ENCODE peak calls at places on chromosomes 13 and 19, in nine cellular contexts. H, Y, U, K, B, A, S, M and Q are unnamed samples.

GRCh38 chr13:112740502-112741131 is 50.8 kb downstream of the ATP11A start:
- DNase-seq in H (peak), Y (peak), U (peak), K (no peak), B (peak), A (no peak), S (peak), M (peak), Q (peak)

GRCh38 chr13:77476456-77476855 is 59.0 kb upstream of the SCEL start:
- DNase-seq in H (no peak), Y (no peak), U (no peak), K (no peak), B (no peak), A (no peak), S (no peak), M (no peak), Q (no peak)

GRCh38 chr19:33404506-33404905 is 31.0 kb downstream of the CEBPG start:
- DNase-seq in H (peak), Y (peak), U (no peak), K (no peak), B (no peak), A (no peak), S (no peak), M (no peak), Q (no peak)

GRCh38 chr13:38483623-38484022 is 134.0 kb downstream of the UFM1 start:
- DNase-seq in H (no peak), Y (no peak), U (no peak), K (no peak), B (no peak), A (no peak), S (no peak), M (no peak), Q (no peak)

GRCh38 chr19:57559404-57560025 is at the start of gene ZNF550:
- DNase-seq in H (peak), Y (peak), U (peak), K (peak), B (peak), A (peak), S (peak), M (peak), Q (peak)

GRCh38 chr19:12092065-12092867 is 27.7 kb downstream of the ZNF844 start:
- DNase-seq in H (peak), Y (peak), U (peak), K (peak), B (peak), A (no peak), S (peak), M (peak), Q (peak)

GRCh38 chr19:14168993-14169392 is 32.6 kb upstream of the ASF1B start:
- DNase-seq in H (no peak), Y (no peak), U (no peak), K (no peak), B (no peak), A (no peak), S (no peak), M (no peak), Q (no peak)

GRCh38 chr13:83024955-83025594 is 857.2 kb downstream of the SLITRK1 start:
- DNase-seq in H (no peak), Y (no peak), U (no peak), K (no peak), B (no peak), A (no peak), S (no peak), M (no peak), Q (no peak)

GRCh38 chr19:30936276-30936675 is 413.0 kb downstream of the TSHZ3 start:
- DNase-seq in H (no peak), Y (no peak), U (no peak), K (no peak), B (no peak), A (no peak), S (no peak), M (no peak), Q (no peak)

GRCh38 chr13:70747305-70747704 is 639.1 kb upstream of the KLHL1 start:
- DNase-seq in H (no peak), Y (no peak), U (no peak), K (no peak), B (no peak), A (no peak), S (no peak), M (no peak), Q (no peak)

GRCh38 chr13:29935309-29935981 is 85.0 kb upstream of the UBL3 start:
- DNase-seq in H (no peak), Y (no peak), U (no peak), K (no peak), B (no peak), A (no peak), S (no peak), M (no peak), Q (no peak)

GRCh38 chr19:41225238-41226052 is 6.4 kb downstream of the AXL start:
- DNase-seq in H (peak), Y (no peak), U (no peak), K (peak), B (no peak), A (peak), S (peak), M (peak), Q (peak)

GRCh38 chr13:87131611-87132010 is 539.6 kb upstream of the SLITRK5 start:
- DNase-seq in H (no peak), Y (no peak), U (no peak), K (no peak), B (no peak), A (no peak), S (no peak), M (no peak), Q (no peak)

GRCh38 chr13:91520952-91521351 is 122.5 kb downstream of the GPC5 start:
- DNase-seq in H (no peak), Y (no peak), U (no peak), K (no peak), B (no peak), A (no peak), S (no peak), M (no peak), Q (no peak)

GRCh38 chr13:75870397-75870801 is 234.3 kb downstream of the LMO7 start:
- DNase-seq in H (no peak), Y (no peak), U (no peak), K (no peak), B (no peak), A (peak), S (no peak), M (no peak), Q (peak)

GRCh38 chr19:45320997-45321775 is 1.5 kb downstream of the CKM start:
- DNase-seq in H (no peak), Y (no peak), U (no peak), K (no peak), B (no peak), A (no peak), S (no peak), M (no peak), Q (no peak)

GRCh38 chr19:8593931-8594330 is 16.6 kb downstream of the ADAMTS10 start:
- DNase-seq in H (no peak), Y (no peak), U (no peak), K (no peak), B (no peak), A (peak), S (no peak), M (no peak), Q (no peak)

GRCh38 chr13:76879876-76880270 is 6.3 kb downstream of the KCTD12 start:
- DNase-seq in H (no peak), Y (no peak), U (no peak), K (no peak), B (no peak), A (no peak), S (no peak), M (no peak), Q (no peak)

GRCh38 chr19:33758541-33759013 is 38.1 kb upstream of the KCTD15 start:
- DNase-seq in H (no peak), Y (no peak), U (no peak), K (no peak), B (no peak), A (peak), S (no peak), M (no peak), Q (no peak)

GRCh38 chr13:51769455-51770127 is 34.4 kb downstream of the DHRS12 start:
- DNase-seq in H (peak), Y (no peak), U (peak), K (no peak), B (no peak), A (no peak), S (peak), M (no peak), Q (no peak)

GRCh38 chr13:45333973-45334922 is 6.7 kb downstream of the TPT1 start:
- DNase-seq in H (no peak), Y (no peak), U (no peak), K (no peak), B (no peak), A (no peak), S (no peak), M (no peak), Q (no peak)

GRCh38 chr19:3483226-3483628 is at the start of gene SMIM44:
- DNase-seq in H (no peak), Y (no peak), U (no peak), K (no peak), B (no peak), A (no peak), S (no peak), M (no peak), Q (no peak)

GRCh38 chr13:113413898-113414282 is 39.4 kb downstream of the ADPRHL1 start:
- DNase-seq in H (no peak), Y (peak), U (no peak), K (no peak), B (peak), A (no peak), S (no peak), M (no peak), Q (no peak)

GRCh38 chr13:68190826-68191225 is 960.7 kb upstream of the PCDH9 start:
- DNase-seq in H (no peak), Y (no peak), U (no peak), K (peak), B (no peak), A (peak), S (no peak), M (no peak), Q (no peak)

GRCh38 chr13:36549126-36549702 is 116.9 kb downstream of the CCNA1 start:
- DNase-seq in H (no peak), Y (no peak), U (no peak), K (no peak), B (no peak), A (no peak), S (no peak), M (no peak), Q (no peak)

GRCh38 chr13:114067381-114067885 is 65.0 kb downstream of the RASA3 start:
- DNase-seq in H (no peak), Y (peak), U (no peak), K (no peak), B (peak), A (no peak), S (no peak), M (no peak), Q (no peak)

GRCh38 chr13:74907788-74908187 is 574.2 kb downstream of the TBC1D4 start:
- DNase-seq in H (no peak), Y (no peak), U (no peak), K (no peak), B (no peak), A (no peak), S (no peak), M (no peak), Q (no peak)

GRCh38 chr19:5023128-5023571 is 54.2 kb downstream of the KDM4B start:
- DNase-seq in H (no peak), Y (no peak), U (peak), K (no peak), B (no peak), A (no peak), S (no peak), M (peak), Q (no peak)

GRCh38 chr13:71408416-71408815 is 458.6 kb downstream of the DACH1 start:
- DNase-seq in H (no peak), Y (no peak), U (no peak), K (no peak), B (no peak), A (no peak), S (no peak), M (no peak), Q (no peak)

GRCh38 chr13:109165417-109165904 is 536.0 kb downstream of the MYO16 start:
- DNase-seq in H (no peak), Y (no peak), U (no peak), K (no peak), B (no peak), A (no peak), S (no peak), M (no peak), Q (no peak)

GRCh38 chr19:28887920-28888618 is 324.9 kb downstream of the UQCRFS1 start:
- DNase-seq in H (no peak), Y (peak), U (no peak), K (no peak), B (no peak), A (no peak), S (no peak), M (no peak), Q (no peak)

GRCh38 chr19:24159707-24160106 is 72.7 kb downstream of the ZNF254 start:
- DNase-seq in H (no peak), Y (no peak), U (no peak), K (no peak), B (no peak), A (peak), S (no peak), M (no peak), Q (peak)

GRCh38 chr19:8663920-8664670 is 33.7 kb downstream of the NFILZ start:
- DNase-seq in H (no peak), Y (no peak), U (no peak), K (no peak), B (no peak), A (no peak), S (no peak), M (no peak), Q (peak)

GRCh38 chr19:49860716-49861100 is 6.7 kb downstream of the PNKP start:
- DNase-seq in H (no peak), Y (no peak), U (no peak), K (no peak), B (peak), A (no peak), S (peak), M (no peak), Q (no peak)

GRCh38 chr19:49861541-49862410 is 5.6 kb downstream of the PNKP start:
- DNase-seq in H (no peak), Y (no peak), U (peak), K (no peak), B (peak), A (no peak), S (peak), M (peak), Q (no peak)

GRCh38 chr19:49858591-49858985 is 7.6 kb downstream of the PTOV1 start:
- DNase-seq in H (no peak), Y (no peak), U (no peak), K (no peak), B (peak), A (no peak), S (peak), M (peak), Q (no peak)

GRCh38 chr19:49861127-49861526 is 6.2 kb downstream of the PNKP start:
- DNase-seq in H (no peak), Y (no peak), U (peak), K (no peak), B (peak), A (peak), S (peak), M (peak), Q (no peak)

DNA sequence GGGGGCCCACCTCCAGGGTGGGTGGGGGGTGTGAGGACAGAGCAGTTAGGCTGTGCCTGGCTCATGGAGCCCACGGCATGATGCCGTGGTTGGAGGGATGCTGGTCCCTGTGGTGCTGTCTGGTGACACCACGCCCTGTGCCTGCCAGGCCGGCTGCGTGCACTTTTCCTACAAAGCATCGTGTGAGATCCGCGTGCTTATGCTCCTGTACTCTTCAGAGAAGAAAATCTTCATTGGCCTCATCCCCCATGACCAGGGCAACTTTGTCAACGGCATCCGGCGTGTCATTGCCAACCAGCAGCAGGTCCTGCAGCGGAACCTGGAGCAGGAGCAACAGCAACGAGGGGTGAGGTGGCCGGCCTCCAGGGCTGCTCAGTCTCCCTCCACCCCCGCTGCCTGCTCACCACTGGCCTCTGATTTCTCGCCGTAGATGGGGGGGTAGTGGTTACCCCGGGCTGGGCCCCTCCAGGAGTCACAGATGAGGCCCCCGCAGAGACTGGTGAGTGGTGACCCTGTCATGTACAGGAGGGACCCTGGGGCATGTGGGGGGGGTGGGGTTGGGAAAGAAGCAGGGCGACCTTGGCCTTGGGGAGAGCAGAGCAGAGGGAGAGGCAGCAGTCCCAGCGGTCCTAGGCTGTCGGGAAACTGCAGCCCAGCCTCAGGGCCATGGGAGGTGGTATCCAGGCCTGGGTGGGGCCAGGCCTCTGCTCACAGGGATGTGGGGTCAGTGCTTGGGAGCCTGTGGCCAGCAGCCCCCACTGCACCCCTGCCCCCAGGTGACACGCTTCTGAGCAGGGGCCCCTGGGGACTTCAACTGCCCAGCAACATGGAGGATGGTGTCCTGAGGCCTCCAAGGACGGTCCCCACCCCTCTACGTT is 7.3 kb downstream of the PNKP start:
- DNase-seq in H (no peak), Y (peak), U (peak), K (no peak), B (peak), A (no peak), S (no peak), M (peak), Q (no peak)
- TF ChIP-seq POLR2A in H (no peak), Y (no peak), U (no peak), K (no peak), B (no peak), A (no peak), S (no peak), M (no peak), Q (peak)

GRCh38 chr19:34772697-34773554 is at the start of gene ZNF599:
- DNase-seq in H (peak), Y (peak), U (peak), K (peak), B (peak), A (peak), S (peak), M (peak), Q (peak)
- TF ChIP-seq POLR2A in H (peak), Y (peak), U (peak), K (peak), B (no peak), A (peak), S (peak), M (no peak), Q (peak)

DNA sequence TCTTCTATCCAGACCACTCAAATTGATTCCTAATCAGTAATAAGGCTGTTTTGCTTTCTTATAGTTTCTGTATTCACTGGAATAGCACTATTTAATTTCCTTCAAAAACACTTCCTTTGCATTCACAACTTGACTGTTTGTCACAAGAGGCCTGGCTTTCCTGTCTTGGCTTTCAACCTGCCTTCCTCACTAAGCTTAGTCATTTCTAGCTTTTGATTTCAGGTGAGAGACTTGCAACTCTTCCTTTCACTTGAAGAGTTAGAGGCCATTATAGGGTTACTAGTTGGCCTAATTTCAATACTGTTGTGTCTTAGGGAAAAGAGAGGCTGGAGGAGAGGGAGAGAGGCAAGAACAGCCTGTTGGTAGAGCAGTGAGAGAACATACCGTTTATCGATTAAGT is 47.0 kb downstream of the SACS start:
- DNase-seq in H (no peak), Y (no peak), U (no peak), K (no peak), B (no peak), A (no peak), S (no peak), M (no peak), Q (no peak)
- TF ChIP-seq POLR2A in H (no peak), Y (no peak), U (no peak), K (no peak), B (no peak), A (no peak), S (no peak), M (no peak), Q (no peak)

DNA sequence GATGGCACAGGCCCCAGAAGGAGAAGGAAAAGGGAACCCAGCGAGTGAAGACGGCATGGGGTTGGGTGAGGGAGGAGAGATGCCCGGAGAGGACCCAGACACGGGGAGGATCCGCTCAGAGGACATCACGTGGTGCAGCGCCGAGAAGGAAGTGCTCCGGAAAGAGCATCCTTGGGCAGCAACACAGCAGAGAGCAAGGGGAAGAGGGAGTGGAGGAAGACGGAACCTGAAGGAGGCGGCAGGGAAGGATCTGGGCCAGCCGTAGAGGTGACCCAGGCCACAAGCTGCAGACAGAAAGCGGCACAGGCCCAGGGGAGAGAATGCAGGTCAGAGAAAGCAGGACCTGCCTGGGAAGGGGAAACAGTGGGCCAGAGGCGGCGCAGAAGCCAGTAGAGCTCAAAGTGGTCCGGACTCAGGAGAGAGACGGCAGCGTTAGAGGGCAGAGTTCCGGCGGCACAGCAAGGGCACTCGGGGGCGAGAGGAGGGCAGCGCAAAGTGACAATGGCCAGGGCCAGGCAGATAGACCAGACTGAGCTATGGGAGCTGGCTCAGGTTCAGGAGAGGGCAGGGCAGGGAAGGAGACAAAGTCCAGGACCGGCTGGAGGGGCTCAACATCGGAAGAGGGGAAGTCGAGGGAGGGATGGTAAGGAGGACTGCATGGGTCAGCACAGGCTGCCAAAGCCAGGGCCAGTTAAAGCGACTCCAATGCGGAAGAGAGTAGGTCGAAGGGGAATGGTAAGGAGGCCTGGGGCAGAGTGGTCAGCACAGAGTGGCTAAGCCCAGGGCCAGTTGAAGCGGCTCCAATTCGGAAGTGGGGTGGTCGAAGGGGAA is 990 bp downstream of the PPP1R12C start:
- DNase-seq in H (peak), Y (peak), U (peak), K (peak), B (peak), A (peak), S (peak), M (peak), Q (peak)
- TF ChIP-seq POLR2A in H (peak), Y (no peak), U (no peak), K (peak), B (no peak), A (no peak), S (peak), M (no peak), Q (no peak)

GRCh38 chr19:46785054-46785979 is 3.1 kb downstream of the SLC1A5 start:
- DNase-seq in H (no peak), Y (no peak), U (no peak), K (no peak), B (no peak), A (no peak), S (no peak), M (no peak), Q (no peak)
- TF ChIP-seq POLR2A in H (no peak), Y (no peak), U (no peak), K (no peak), B (no peak), A (no peak), S (no peak), M (no peak), Q (peak)